ENCODE peak calls at places on chromosomes 3 and 15, in five cellular contexts. X is body of pancreas, F is stomach, G is endothelial cell of umbilical vein, N is HL-60. H is an unnamed sample.

GRCh38 chr15:48494646-48495045 is 150.9 kb downstream of the FBN1 start:
- DNase-seq in X (no peak), F (no peak), G (no peak), N (no peak), H (no peak)

GRCh38 chr3:123652346-123652984 is 67.6 kb upstream of the HACD2 start:
- DNase-seq in X (peak; percentile 77), F (peak; percentile 77), G (peak; percentile 75), N (peak; percentile 24), H (no peak)

GRCh38 chr15:77645602-77646001 is 12.9 kb upstream of the LINGO1 start:
- DNase-seq in X (no peak), F (no peak), G (no peak), N (no peak), H (no peak)

GRCh38 chr3:197356275-197356674 is 57.9 kb upstream of the DLG1 start:
- DNase-seq in X (no peak), F (peak; percentile 84), G (no peak), N (no peak), H (no peak)

GRCh38 chr3:40597441-40597840 is 72.7 kb downstream of the ZNF621 start:
- DNase-seq in X (no peak), F (no peak), G (no peak), N (no peak), H (no peak)

GRCh38 chr3:149339931-149340309 is 6.5 kb upstream of the TM4SF18 start:
- DNase-seq in X (peak; percentile 86), F (peak; percentile 74), G (peak; percentile 99), N (no peak), H (no peak)

GRCh38 chr3:56830884-56831283 is 29.1 kb upstream of the ARHGEF3 start:
- DNase-seq in X (no peak), F (no peak), G (no peak), N (no peak), H (no peak)

GRCh38 chr3:138398791-138399575 is 35.4 kb upstream of the ESYT3 start:
- DNase-seq in X (no peak), F (no peak), G (no peak), N (no peak), H (no peak)

GRCh38 chr3:146274833-146275232 is 23.9 kb upstream of the PLSCR4 start:
- DNase-seq in X (no peak), F (no peak), G (peak; percentile 98), N (no peak), H (no peak)

GRCh38 chr3:16825617-16826204 is 59.0 kb upstream of the PLCL2 start:
- DNase-seq in X (no peak), F (no peak), G (no peak), N (no peak), H (no peak)

GRCh38 chr3:9730747-9731205 is 759 bp upstream of the BRPF1 start:
- DNase-seq in X (no peak), F (no peak), G (no peak), N (no peak), H (no peak)

GRCh38 chr3:189937302-189938255 is 183.1 kb downstream of the P3H2 start:
- DNase-seq in X (no peak), F (peak; percentile 47), G (peak; percentile 88), N (no peak), H (no peak)

GRCh38 chr15:60408438-60409105 is 10.8 kb upstream of the ANXA2 start:
- DNase-seq in X (no peak), F (no peak), G (peak; percentile 78), N (peak; percentile 46), H (no peak)

GRCh38 chr3:31925271-31925630 is 55.8 kb downstream of the OSBPL10 start:
- DNase-seq in X (no peak), F (no peak), G (no peak), N (no peak), H (no peak)

GRCh38 chr15:38868326-38869114 is 303.9 kb upstream of the RASGRP1 start:
- DNase-seq in X (no peak), F (peak; percentile 36), G (peak; percentile 73), N (no peak), H (no peak)

GRCh38 chr3:121552379-121552778 is 6.6 kb upstream of the POLQ start:
- DNase-seq in X (no peak), F (no peak), G (no peak), N (no peak), H (no peak)

GRCh38 chr3:65948833-65949573 is 89.7 kb downstream of the MAGI1 start:
- DNase-seq in X (no peak), F (no peak), G (peak; percentile 90), N (no peak), H (no peak)

GRCh38 chr3:124248471-124249028 is 256.6 kb upstream of the ROPN1 start:
- DNase-seq in X (peak; percentile 54), F (peak; percentile 42), G (peak; percentile 79), N (no peak), H (no peak)

GRCh38 chr15:40787344-40787841 is 17.6 kb downstream of the C15orf62 start:
- DNase-seq in X (peak; percentile 94), F (peak; percentile 88), G (peak; percentile 71), N (peak; percentile 99), H (no peak)

GRCh38 chr3:142929109-142929508 is 34.4 kb downstream of the PAQR9 start:
- DNase-seq in X (peak; percentile 25), F (peak; percentile 53), G (peak; percentile 21), N (peak; percentile 30), H (peak; percentile 16)

GRCh38 chr15:67080900-67081431 is 15.6 kb downstream of the SMAD3 start:
- DNase-seq in X (no peak), F (no peak), G (peak; percentile 32), N (no peak), H (peak; percentile 96)

GRCh38 chr3:197427013-197427412 is 128.6 kb upstream of the DLG1 start:
- DNase-seq in X (no peak), F (no peak), G (no peak), N (no peak), H (no peak)

GRCh38 chr3:47421741-47422649 is 41.2 kb downstream of the PTPN23 start:
- DNase-seq in X (peak; percentile 77), F (peak; percentile 72), G (no peak), N (no peak), H (no peak)

GRCh38 chr3:187773963-187774789 is 28.9 kb upstream of the BCL6 start:
- DNase-seq in X (peak; percentile 22), F (no peak), G (no peak), N (peak; percentile 50), H (no peak)

GRCh38 chr15:68389041-68389930 is 42.7 kb downstream of the ITGA11 start:
- DNase-seq in X (peak; percentile 2), F (peak; percentile 9), G (no peak), N (no peak), H (no peak)

DNA sequence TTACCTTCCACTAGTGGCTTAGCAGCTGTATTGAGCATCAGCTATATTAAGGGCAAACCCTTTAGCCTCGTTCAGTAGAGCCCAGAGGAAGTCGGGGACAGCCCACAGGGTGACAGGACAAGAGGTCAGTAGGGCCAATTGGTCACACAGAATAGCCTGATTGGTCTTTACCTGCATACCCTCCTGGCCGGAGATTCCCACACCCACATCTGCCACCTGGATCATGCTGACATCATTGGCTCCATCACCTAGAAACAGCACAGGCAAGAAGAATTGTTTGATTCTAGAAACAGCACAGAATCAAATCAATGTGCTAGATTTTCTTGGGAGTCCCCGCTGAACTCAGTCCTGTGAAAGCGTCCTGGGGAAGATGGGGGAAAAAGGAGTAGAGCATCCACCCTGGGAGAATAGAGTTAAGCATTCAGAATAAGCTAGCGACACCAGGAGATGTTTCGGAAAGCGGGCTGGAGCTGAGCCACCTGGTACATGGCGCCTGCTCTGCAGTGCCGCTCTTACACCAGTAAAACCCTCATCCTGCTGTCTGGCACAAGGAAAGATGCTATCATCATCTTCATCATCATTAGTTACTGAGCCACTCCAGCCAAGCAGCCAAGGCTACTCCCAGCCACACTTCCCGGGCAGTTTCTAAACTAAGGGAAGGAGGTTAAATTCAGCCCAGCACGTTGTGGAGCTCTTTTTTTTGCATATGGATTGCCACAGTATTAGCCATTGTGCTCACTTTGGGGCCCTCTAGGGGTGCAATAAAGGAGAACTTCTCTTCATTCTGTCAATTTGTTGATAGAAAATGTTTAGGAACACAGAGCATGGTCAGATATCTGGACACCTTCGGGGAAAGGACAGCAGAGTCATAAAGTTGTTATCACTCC is 171.3 kb downstream of the ATP10A start:
- DNase-seq in X (peak; percentile 2), F (no peak), G (no peak), N (no peak), H (no peak)
- TF ChIP-seq CTCF in X (no peak), F (no peak), G (no peak), N (no peak), H (no peak)

DNA sequence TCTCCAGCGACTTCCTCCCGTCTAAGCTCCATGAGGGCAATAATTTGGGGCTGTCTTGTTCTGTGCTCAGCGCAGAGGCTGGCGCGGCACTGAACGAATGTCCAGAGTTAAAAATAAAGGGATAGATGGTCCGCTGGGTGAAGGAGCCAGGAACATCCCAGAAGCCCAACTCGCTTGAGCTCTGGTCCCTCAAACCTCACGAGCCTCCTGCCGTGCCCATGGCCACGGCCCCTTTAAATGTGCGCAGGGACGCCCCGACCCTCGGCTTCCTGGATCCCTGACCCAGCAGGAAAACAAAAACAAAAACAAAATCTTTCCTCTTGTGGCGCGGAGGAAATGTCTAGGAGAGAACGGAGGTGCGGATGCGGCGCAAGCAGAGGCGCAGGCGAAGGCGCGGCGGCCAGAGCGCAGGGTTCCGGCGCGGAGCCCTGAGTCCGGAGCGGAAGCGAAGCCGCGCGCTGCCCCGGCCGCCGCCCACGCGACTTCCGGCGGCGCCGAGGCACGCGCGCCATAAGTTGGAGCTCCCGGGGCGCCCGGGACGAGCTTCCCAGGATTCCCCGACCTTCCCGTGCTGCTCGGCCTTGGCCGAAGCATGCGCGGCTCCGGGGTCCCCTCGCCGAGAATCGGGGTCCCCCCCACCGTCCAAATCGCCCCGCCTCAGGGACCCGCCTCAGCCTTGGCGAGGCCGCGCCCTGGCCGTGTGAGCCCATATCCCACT is 52.9 kb upstream of the WNT7A start:
- DNase-seq in X (no peak), F (no peak), G (no peak), N (no peak), H (no peak)
- H3K4me3 ChIP-seq in X (no peak overlapping the region), F (peak overlapping the region; percentile 26), G (no peak overlapping the region), N (no peak overlapping the region), H (no peak overlapping the region)

DNA sequence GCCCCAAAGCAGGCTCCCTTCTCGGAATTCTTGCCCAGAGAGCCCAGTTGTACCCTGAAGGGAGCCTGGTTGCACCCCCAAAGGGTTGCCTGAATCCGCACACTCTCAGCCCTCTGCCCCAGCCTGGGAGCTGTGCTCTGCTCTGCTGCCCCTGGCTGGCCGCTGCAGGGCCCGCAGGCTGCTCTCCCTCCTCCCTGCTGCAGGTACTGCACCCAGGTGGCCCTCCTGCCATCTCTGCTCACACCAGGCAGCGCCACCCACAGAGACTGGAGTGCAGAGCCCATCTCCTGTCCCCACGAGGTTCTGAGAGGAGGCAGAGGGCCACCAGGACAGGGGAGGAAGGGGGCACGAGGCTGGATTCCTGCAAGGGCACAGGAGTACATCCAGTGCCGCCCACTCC is 134.2 kb upstream of the NSMCE3 start:
- DNase-seq in X (peak; percentile 24), F (no peak), G (no peak), N (no peak), H (no peak)
- TF ChIP-seq CTCF in X (peak; percentile 38), F (no peak), G (no peak), N (no peak), H (no peak)

DNA sequence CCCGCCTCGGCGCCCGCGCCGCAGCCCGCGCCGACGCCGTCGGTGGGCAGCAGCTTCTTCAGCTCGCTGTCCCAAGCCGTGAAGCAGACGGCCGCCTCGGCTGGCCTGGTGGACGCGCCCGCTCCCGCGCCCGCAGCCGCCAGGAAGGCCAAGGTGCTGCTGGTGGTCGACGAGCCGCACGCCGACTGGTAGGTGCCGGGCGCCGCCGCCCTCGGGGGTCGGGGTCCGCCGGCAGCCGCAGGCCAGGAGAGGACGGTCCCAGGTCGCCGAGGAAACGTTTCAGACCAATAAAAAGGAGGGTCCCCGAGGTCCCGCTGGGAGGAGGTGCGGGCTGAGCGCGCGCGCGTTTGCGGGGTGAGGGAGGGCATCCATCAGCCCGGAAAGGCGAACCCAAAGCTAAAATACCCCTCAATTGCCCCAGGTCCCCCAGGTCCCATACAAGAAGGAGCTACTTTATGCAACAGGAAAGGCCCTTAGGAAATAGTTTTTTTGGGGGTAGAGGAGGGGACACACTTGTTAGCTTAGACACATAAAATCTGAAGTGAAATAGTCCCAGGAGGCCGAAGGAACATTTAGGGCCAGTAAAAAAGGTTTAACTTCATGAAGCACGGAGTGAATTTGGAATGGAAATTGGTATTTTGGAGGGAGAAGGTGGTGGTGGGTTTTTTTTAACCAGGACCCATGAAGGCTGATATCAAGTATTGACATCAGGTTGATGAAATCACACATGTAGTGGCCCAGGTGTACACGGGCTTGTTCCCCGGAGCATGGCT is 739 bp downstream of the SYN2 start:
- DNase-seq in X (no peak), F (no peak), G (no peak), N (no peak), H (no peak)
- H3K4me3 ChIP-seq in X (no peak overlapping the region), F (peak overlapping the region; percentile 57), G (no peak overlapping the region), N (no peak overlapping the region), H (no peak overlapping the region)